ENCODE peak calls at places on chromosome 21, in four cellular contexts. One of them, this sample, is unnamed.

GRCh38 chr21:29029524-29029923 is 5.1 kb downstream of the USP16 start:
- DNase-seq in WTC11: no peak
- DNase-seq in GM12878: no peak
- DNase-seq in HepG2: no peak
- DNase-seq in this sample: no peak

GRCh38 chr21:43884012-43884860 is 19.2 kb downstream of the AGPAT3 start:
- DNase-seq in WTC11: no peak
- DNase-seq in GM12878: no peak
- DNase-seq in HepG2: peak; percentile 73
- DNase-seq in this sample: peak; percentile 98

GRCh38 chr21:16407403-16408279 is 677.9 kb downstream of the USP25 start:
- DNase-seq in WTC11: no peak
- DNase-seq in GM12878: no peak
- DNase-seq in HepG2: no peak
- DNase-seq in this sample: no peak

GRCh38 chr21:43772368-43772870 is 3.7 kb downstream of the CSTB start:
- DNase-seq in WTC11: peak; percentile 50
- DNase-seq in GM12878: no peak
- DNase-seq in HepG2: no peak
- DNase-seq in this sample: no peak

GRCh38 chr21:38310619-38311018 is 53.8 kb downstream of the KCNJ15 start:
- DNase-seq in WTC11: no peak
- DNase-seq in GM12878: no peak
- DNase-seq in HepG2: no peak
- DNase-seq in this sample: no peak

GRCh38 chr21:21730524-21730923 is 732.3 kb downstream of the NCAM2 start:
- DNase-seq in WTC11: no peak
- DNase-seq in GM12878: no peak
- DNase-seq in HepG2: no peak
- DNase-seq in this sample: no peak

GRCh38 chr21:37965088-37965805 is 49.0 kb upstream of the KCNJ6 start:
- DNase-seq in WTC11: no peak
- DNase-seq in GM12878: no peak
- DNase-seq in HepG2: no peak
- DNase-seq in this sample: no peak

GRCh38 chr21:44714905-44715304 is 3.5 kb upstream of the TSPEAR start:
- DNase-seq in WTC11: peak; percentile 8
- DNase-seq in GM12878: no peak
- DNase-seq in HepG2: no peak
- DNase-seq in this sample: no peak

GRCh38 chr21:35738342-35738961 is 321.9 kb downstream of the SETD4 start:
- DNase-seq in WTC11: no peak
- DNase-seq in GM12878: no peak
- DNase-seq in HepG2: no peak
- DNase-seq in this sample: no peak

GRCh38 chr21:18461743-18462142 is 58.2 kb upstream of the TMPRSS15 start:
- DNase-seq in WTC11: no peak
- DNase-seq in GM12878: no peak
- DNase-seq in HepG2: no peak
- DNase-seq in this sample: no peak

GRCh38 chr21:30718239-30718909 is at the start of gene KRTAP21-3:
- DNase-seq in WTC11: no peak
- DNase-seq in GM12878: no peak
- DNase-seq in HepG2: no peak
- DNase-seq in this sample: no peak

GRCh38 chr21:16476056-16476850 is 746.5 kb downstream of the USP25 start:
- DNase-seq in WTC11: no peak
- DNase-seq in GM12878: no peak
- DNase-seq in HepG2: no peak
- DNase-seq in this sample: no peak

GRCh38 chr21:44466996-44467858 is 11.9 kb downstream of the LRRC3 start:
- DNase-seq in WTC11: peak; percentile 8
- DNase-seq in GM12878: no peak
- DNase-seq in HepG2: no peak
- DNase-seq in this sample: no peak

GRCh38 chr21:37767984-37768383 is 148.3 kb downstream of the KCNJ6 start:
- DNase-seq in WTC11: no peak
- DNase-seq in GM12878: no peak
- DNase-seq in HepG2: no peak
- DNase-seq in this sample: no peak

GRCh38 chr21:36433011-36433709 is 46.8 kb downstream of the CLDN14 start:
- DNase-seq in WTC11: no peak
- DNase-seq in GM12878: no peak
- DNase-seq in HepG2: no peak
- DNase-seq in this sample: no peak

GRCh38 chr21:38358666-38359065 is 101.9 kb downstream of the KCNJ15 start:
- DNase-seq in WTC11: no peak
- DNase-seq in GM12878: no peak
- DNase-seq in HepG2: no peak
- DNase-seq in this sample: no peak

GRCh38 chr21:37746849-37747248 is 169.4 kb downstream of the KCNJ6 start:
- DNase-seq in WTC11: no peak
- DNase-seq in GM12878: no peak
- DNase-seq in HepG2: no peak
- DNase-seq in this sample: peak; percentile 9

GRCh38 chr21:35204850-35205564 is 155.9 kb upstream of the RUNX1 start:
- DNase-seq in WTC11: no peak
- DNase-seq in GM12878: no peak
- DNase-seq in HepG2: no peak
- DNase-seq in this sample: peak; percentile 76

GRCh38 chr21:18253809-18254208 is 9.2 kb downstream of the CHODL start:
- DNase-seq in WTC11: no peak
- DNase-seq in GM12878: no peak
- DNase-seq in HepG2: no peak
- DNase-seq in this sample: no peak

GRCh38 chr21:35525443-35525842 is 476.3 kb upstream of the RUNX1 start:
- DNase-seq in WTC11: no peak
- DNase-seq in GM12878: no peak
- DNase-seq in HepG2: no peak
- DNase-seq in this sample: no peak

GRCh38 chr21:16590658-16591057 is 860.9 kb downstream of the USP25 start:
- DNase-seq in WTC11: no peak
- DNase-seq in GM12878: no peak
- DNase-seq in HepG2: no peak
- DNase-seq in this sample: no peak

GRCh38 chr21:29091032-29091431 is 17.6 kb upstream of the CCT8 start:
- DNase-seq in WTC11: no peak
- DNase-seq in GM12878: no peak
- DNase-seq in HepG2: no peak
- DNase-seq in this sample: no peak

GRCh38 chr21:15423676-15424445 is 305.9 kb upstream of the USP25 start:
- DNase-seq in WTC11: no peak
- DNase-seq in GM12878: no peak
- DNase-seq in HepG2: no peak
- DNase-seq in this sample: no peak

GRCh38 chr21:42650441-42651421 is 2.7 kb upstream of the PDE9A start:
- DNase-seq in WTC11: no peak
- DNase-seq in GM12878: no peak
- DNase-seq in HepG2: no peak
- DNase-seq in this sample: no peak

GRCh38 chr21:42651515-42652401 is 1.7 kb upstream of the PDE9A start:
- DNase-seq in WTC11: no peak
- DNase-seq in GM12878: no peak
- DNase-seq in HepG2: no peak
- DNase-seq in this sample: no peak

GRCh38 chr21:42653492-42654061 is at the start of gene PDE9A:
- DNase-seq in WTC11: peak; percentile 65
- DNase-seq in GM12878: no peak
- DNase-seq in HepG2: no peak
- DNase-seq in this sample: no peak

GRCh38 chr21:42654179-42654912 is 925 bp downstream of the PDE9A start:
- DNase-seq in WTC11: no peak
- DNase-seq in GM12878: no peak
- DNase-seq in HepG2: peak; percentile 30
- DNase-seq in this sample: no peak

GRCh38 chr21:42652527-42653491 is 612 bp upstream of the PDE9A start:
- DNase-seq in WTC11: peak; percentile 66
- DNase-seq in GM12878: no peak
- DNase-seq in HepG2: peak; percentile 58
- DNase-seq in this sample: peak; percentile 60
- TF ChIP-seq CBFB in WTC11: no peak
- TF ChIP-seq CBFB in GM12878: no peak
- TF ChIP-seq CBFB in HepG2: no peak
- TF ChIP-seq CBFB in this sample: no peak

GRCh38 chr21:27424601-27425000 is 457.7 kb upstream of the ADAMTS5 start:
- DNase-seq in WTC11: no peak
- DNase-seq in GM12878: no peak
- DNase-seq in HepG2: no peak
- DNase-seq in this sample: no peak
- TF ChIP-seq CBFB in WTC11: no peak
- TF ChIP-seq CBFB in GM12878: no peak
- TF ChIP-seq CBFB in HepG2: no peak
- TF ChIP-seq CBFB in this sample: no peak

GRCh38 chr21:31959881-31960280 is 87.1 kb downstream of the HUNK start:
- DNase-seq in WTC11: no peak
- DNase-seq in GM12878: no peak
- DNase-seq in HepG2: no peak
- DNase-seq in this sample: no peak
- TF ChIP-seq CBFB in WTC11: no peak
- TF ChIP-seq CBFB in GM12878: no peak
- TF ChIP-seq CBFB in HepG2: no peak
- TF ChIP-seq CBFB in this sample: no peak

DNA sequence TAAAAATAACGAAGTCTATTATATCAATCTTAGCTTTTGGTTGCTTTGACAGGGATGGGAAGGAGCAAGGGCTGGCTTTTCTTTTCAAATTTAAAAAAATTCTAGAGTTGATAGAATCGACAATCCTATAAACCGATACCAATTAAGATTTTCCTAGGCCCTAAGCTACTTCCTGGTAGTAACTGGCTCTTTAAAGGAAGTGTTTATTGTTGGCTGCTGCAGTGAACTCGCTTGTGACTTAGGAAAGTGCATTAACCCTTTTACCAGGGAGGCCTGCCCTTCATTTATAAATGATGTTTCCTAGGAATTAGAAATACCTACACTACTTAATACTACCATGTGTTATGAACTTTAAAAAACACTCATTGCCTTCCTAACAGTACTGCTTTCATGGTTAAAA is 33.2 kb downstream of the ATP5PF start:
- DNase-seq in WTC11: no peak
- DNase-seq in GM12878: no peak
- DNase-seq in HepG2: no peak
- DNase-seq in this sample: no peak
- TF ChIP-seq CBFB in WTC11: no peak
- TF ChIP-seq CBFB in GM12878: no peak
- TF ChIP-seq CBFB in HepG2: no peak
- TF ChIP-seq CBFB in this sample: no peak

GRCh38 chr21:45987121-45987711 is 5.6 kb downstream of the COL6A1 start:
- DNase-seq in WTC11: peak; percentile 8
- DNase-seq in GM12878: no peak
- DNase-seq in HepG2: no peak
- DNase-seq in this sample: no peak

GRCh38 chr21:45989355-45990048 is 7.9 kb downstream of the COL6A1 start:
- DNase-seq in WTC11: peak; percentile 7
- DNase-seq in GM12878: no peak
- DNase-seq in HepG2: no peak
- DNase-seq in this sample: no peak

GRCh38 chr21:45990049-45990711 is 8.6 kb downstream of the COL6A1 start:
- DNase-seq in WTC11: peak; percentile 4
- DNase-seq in GM12878: no peak
- DNase-seq in HepG2: no peak
- DNase-seq in this sample: no peak

GRCh38 chr21:45986316-45987051 is 4.9 kb downstream of the COL6A1 start:
- DNase-seq in WTC11: peak; percentile 8
- DNase-seq in GM12878: no peak
- DNase-seq in HepG2: no peak
- DNase-seq in this sample: no peak

GRCh38 chr21:45988366-45989347 is 7.1 kb downstream of the COL6A1 start:
- DNase-seq in WTC11: peak; percentile 6
- DNase-seq in GM12878: no peak
- DNase-seq in HepG2: no peak
- DNase-seq in this sample: no peak
- TF ChIP-seq CBFB in WTC11: no peak
- TF ChIP-seq CBFB in GM12878: no peak
- TF ChIP-seq CBFB in HepG2: no peak
- TF ChIP-seq CBFB in this sample: no peak

GRCh38 chr21:41715649-41716321 is 51.1 kb downstream of the RIPK4 start:
- DNase-seq in WTC11: no peak
- DNase-seq in GM12878: no peak
- DNase-seq in HepG2: peak; percentile 98
- DNase-seq in this sample: no peak
- TF ChIP-seq CBFB in WTC11: no peak
- TF ChIP-seq CBFB in GM12878: no peak
- TF ChIP-seq CBFB in HepG2: peak; percentile 39
- TF ChIP-seq CBFB in this sample: no peak

DNA sequence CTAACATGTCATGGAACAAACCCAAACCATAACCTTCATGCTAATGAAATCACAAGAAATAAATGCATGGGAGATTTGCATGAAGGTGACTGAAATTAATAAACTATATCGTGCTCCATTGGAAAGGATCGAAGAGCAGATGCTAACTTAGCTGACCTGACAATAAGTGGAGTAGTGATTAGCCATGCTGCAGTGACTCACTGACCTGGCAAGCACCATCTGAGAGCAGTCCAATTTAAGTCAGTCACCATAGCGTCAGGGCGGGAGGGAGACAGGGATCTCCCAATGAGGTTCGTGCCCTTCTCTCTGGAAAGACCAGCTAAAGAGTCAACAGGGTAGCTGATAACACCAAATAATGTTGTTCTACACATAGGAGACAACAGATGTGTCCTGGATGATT is 21.5 kb downstream of the OLIG2 start:
- DNase-seq in WTC11: no peak
- DNase-seq in GM12878: no peak
- DNase-seq in HepG2: no peak
- DNase-seq in this sample: no peak
- TF ChIP-seq CBFB in WTC11: no peak
- TF ChIP-seq CBFB in GM12878: no peak
- TF ChIP-seq CBFB in HepG2: no peak
- TF ChIP-seq CBFB in this sample: no peak

GRCh38 chr21:32132911-32133310 is 145.9 kb downstream of the MIS18A start:
- DNase-seq in WTC11: no peak
- DNase-seq in GM12878: no peak
- DNase-seq in HepG2: no peak
- DNase-seq in this sample: no peak
- TF ChIP-seq CBFB in WTC11: no peak
- TF ChIP-seq CBFB in GM12878: no peak
- TF ChIP-seq CBFB in HepG2: no peak
- TF ChIP-seq CBFB in this sample: no peak

This sample was measured in K562.